ENCODE peak calls at places on chromosomes 16 and 17, in seven cellular contexts. S is Daoy; F is NCI-H2029 treated with DMSO at 0.1 percent for 48 hours; Y is stimulated activated CD8-positive, alpha-beta memory T cell treated with anti-CD3 and anti-CD28 coated beads, Interleukin-15, amount 100 ng/mL, for 24 hours; U is NCI-H1105 treated with DMSO at 0.1 percent for 48 hours; H is esophagus muscularis mucosa; E is Right ventricle myocardium superior. R is an unnamed sample.

GRCh38 chr16:48479319-48479718 is 94.1 kb upstream of the SIAH1 start:
- DNase-seq in E (no peak), F (no peak), S (no peak), Y (no peak), H (no peak), U (no peak), R (no peak)

GRCh38 chr16:6573577-6573976 is 759.1 kb upstream of the RBFOX1 start:
- DNase-seq in H (no peak), U (no peak), Y (no peak), F (no peak), S (peak; percentile 19), E (no peak), R (peak; percentile 82)

GRCh38 chr16:70678898-70679652 is 6.8 kb downstream of the MTSS2 start:
- DNase-seq in F (no peak), H (no peak), S (no peak), Y (no peak), U (no peak), E (peak; percentile 37), R (no peak)

GRCh38 chr17:30476726-30477082 is 504 bp upstream of the GOSR1 start:
- DNase-seq in S (peak; percentile 32), E (no peak), Y (peak; percentile 3), U (no peak), H (no peak), F (no peak), R (no peak)

GRCh38 chr17:46727572-46728348 is 90.7 kb downstream of the WNT3 start:
- DNase-seq in U (no peak), Y (no peak), E (no peak), F (no peak), S (peak; percentile 66), H (no peak), R (no peak)

GRCh38 chr16:85541619-85542547 is 71.2 kb upstream of the GSE1 start:
- DNase-seq in F (no peak), S (no peak), H (no peak), Y (no peak), E (no peak), U (no peak), R (no peak)

GRCh38 chr17:337866-338265 is 14.7 kb downstream of the RPH3AL start:
- DNase-seq in Y (no peak), E (no peak), S (no peak), U (no peak), F (no peak), H (no peak), R (no peak)

GRCh38 chr17:4733073-4733531 is 1.9 kb downstream of the MED11 start:
- DNase-seq in S (no peak), F (no peak), E (no peak), Y (no peak), H (no peak), U (no peak), R (no peak)

GRCh38 chr16:71412270-71413160 is 29.3 kb downstream of the TLE7 start:
- DNase-seq in F (no peak), E (no peak), Y (no peak), U (peak; percentile 52), H (no peak), S (peak; percentile 70), R (peak; percentile 74)

GRCh38 chr16:79347176-79347715 is 253.3 kb downstream of the MAF start:
- DNase-seq in U (no peak), F (no peak), H (no peak), S (no peak), E (no peak), Y (no peak), R (no peak)

GRCh38 chr17:1041746-1042145 is 44.8 kb downstream of the TIMM22 start:
- DNase-seq in F (no peak), S (no peak), Y (no peak), H (no peak), U (no peak), E (peak; percentile 27), R (no peak)

GRCh38 chr17:44002141-44002848 is 2.1 kb upstream of the NAGS start:
- DNase-seq in S (peak; percentile 62), Y (no peak), U (no peak), E (no peak), F (no peak), H (no peak), R (no peak)

GRCh38 chr17:72491102-72491501 is 370.3 kb downstream of the SOX9 start:
- DNase-seq in F (no peak), U (no peak), Y (no peak), E (no peak), H (no peak), S (no peak), R (no peak)

GRCh38 chr17:18109935-18110334 is 1.4 kb downstream of the MYO15A start:
- DNase-seq in E (no peak), S (no peak), H (no peak), Y (no peak), U (no peak), F (no peak), R (no peak)

GRCh38 chr17:50956750-50957523 is 90.8 kb upstream of the TOB1 start:
- DNase-seq in F (peak; percentile 9), E (peak; percentile 79), S (peak; percentile 51), Y (peak; percentile 29), U (peak; percentile 79), H (no peak), R (peak; percentile 21)

GRCh38 chr17:32142857-32143524 is 689 bp downstream of the RHOT1 start:
- DNase-seq in Y (no peak), H (no peak), S (peak; percentile 56), U (peak; percentile 57), F (no peak), E (peak; percentile 66), R (no peak)

GRCh38 chr17:57295526-57296023 is 39.3 kb downstream of the MSI2 start:
- DNase-seq in S (peak; percentile 6), F (peak; percentile 29), E (no peak), U (peak; percentile 57), Y (no peak), H (no peak), R (no peak)

GRCh38 chr17:76793775-76794174 is 55.9 kb downstream of the MFSD11 start:
- DNase-seq in S (peak; percentile 42), F (no peak), H (no peak), Y (no peak), U (no peak), E (no peak), R (no peak)

GRCh38 chr17:82881900-82882714 is 42.3 kb upstream of the ZNF750 start:
- DNase-seq in U (no peak), Y (no peak), H (no peak), E (peak; percentile 76), F (no peak), S (no peak), R (no peak)

GRCh38 chr16:57623251-57624043 is 5.0 kb upstream of the ADGRG1 start:
- DNase-seq in E (peak; percentile 44), S (peak; percentile 88), U (no peak), Y (no peak), H (no peak), F (peak; percentile 39), R (peak; percentile 87)

GRCh38 chr17:8255499-8255898 is 6.4 kb downstream of the PFAS start:
- DNase-seq in H (no peak), U (no peak), E (no peak), S (no peak), Y (no peak), F (no peak), R (no peak)

GRCh38 chr16:30997000-30997886 is 12.2 kb downstream of the HSD3B7 start:
- DNase-seq in Y (peak; percentile 70), S (peak; percentile 83), H (peak; percentile 96), F (peak; percentile 3), U (peak; percentile 21), E (peak; percentile 89), R (peak; percentile 7)

GRCh38 chr17:57084361-57084801 is 665 bp upstream of the AKAP1 start:
- DNase-seq in F (no peak), S (no peak), E (no peak), Y (no peak), H (no peak), U (no peak), R (no peak)

GRCh38 chr16:70770968-70771552 is 29.9 kb downstream of the VAC14 start:
- DNase-seq in F (no peak), H (peak; percentile 93), S (peak; percentile 53), U (no peak), E (peak; percentile 69), Y (peak; percentile 50), R (peak; percentile 63)

R was measured in midbrain.